ENCODE peak calls at places on chromosomes 11 and 22, in five cellular contexts. H is naive thymus-derived CD4-positive, alpha-beta T cell; S is tibial nerve; D is A549; A is kidney. G is an unnamed sample. For H3K9me3, the result is how much of the 10 kb centered on the place peaks cover.

GRCh38 chr11:14308114-14308896 is 50.7 kb downstream of the RRAS2 start:
- DNase-seq in D (peak), A (no peak), H (no peak), S (no peak), G (peak)

GRCh38 chr11:83611616-83612015 is 325.4 kb upstream of the CCDC90B start:
- DNase-seq in S (no peak), A (no peak), H (no peak), D (no peak), G (no peak)

GRCh38 chr11:14125529-14125928 is 163.0 kb downstream of the SPON1 start:
- DNase-seq in D (no peak), A (no peak), H (no peak), S (no peak), G (no peak)

GRCh38 chr11:68843052-68843561 is 1.4 kb upstream of the CPT1A start:
- DNase-seq in A (no peak), H (peak), S (no peak), D (no peak), G (peak)

GRCh38 chr22:31291716-31292644 is at the start of gene PIK3IP1:
- DNase-seq in H (peak), D (peak), A (peak), S (peak), G (peak)

GRCh38 chr22:19962246-19962908 is 20.8 kb upstream of the TXNRD2 start:
- DNase-seq in S (no peak), A (peak), H (peak), D (peak), G (no peak)

GRCh38 chr11:122045181-122045586 is 70.8 kb downstream of the BLID start:
- DNase-seq in A (no peak), H (no peak), S (no peak), D (peak), G (no peak)

GRCh38 chr11:117305145-117305544 is 10.9 kb downstream of the BACE1 start:
- DNase-seq in S (no peak), A (no peak), D (no peak), H (no peak), G (no peak)

GRCh38 chr11:128054323-128054910 is 532.9 kb downstream of the ETS1 start:
- DNase-seq in D (no peak), A (no peak), S (no peak), H (no peak), G (no peak)

GRCh38 chr22:21698430-21699329 is 32.9 kb downstream of the PPIL2 start:
- DNase-seq in D (no peak), A (peak), S (peak), H (no peak), G (no peak)

GRCh38 chr11:126282742-126283591 is at the start of gene TIRAP:
- DNase-seq in H (peak), A (peak), D (peak), S (peak), G (peak)

GRCh38 chr11:79447039-79447438 is 6.2 kb upstream of the TENM4 start:
- DNase-seq in D (no peak), A (no peak), H (no peak), S (no peak), G (no peak)

GRCh38 chr11:67270256-67271211 is 4.3 kb downstream of the GRK2 start:
- DNase-seq in A (peak), H (no peak), S (no peak), D (no peak), G (no peak)

GRCh38 chr11:93734427-93735222 is 6.7 kb downstream of the TAF1D start:
- DNase-seq in D (no peak), A (no peak), H (no peak), S (no peak), G (no peak)

GRCh38 chr11:614583-615452 is 932 bp downstream of the IRF7 start:
- DNase-seq in D (no peak), H (peak), A (peak), S (no peak), G (no peak)

GRCh38 chr11:57662893-57663292 is 5.0 kb upstream of the ZDHHC5 start:
- DNase-seq in H (no peak), S (no peak), D (peak), A (no peak), G (no peak)

GRCh38 chr11:7977251-7977917 is 9.8 kb upstream of the EIF3F start:
- DNase-seq in S (no peak), H (no peak), D (peak), A (no peak), G (no peak)

GRCh38 chr11:15770798-15771414 is 585.4 kb downstream of the SOX6 start:
- DNase-seq in S (peak), A (no peak), D (peak), H (no peak), G (no peak)

GRCh38 chr11:77065878-77066228 is 918 bp upstream of the CAPN5 start:
- DNase-seq in S (peak), A (peak), D (no peak), H (no peak), G (no peak)

GRCh38 chr11:77064648-77065217 is 2.0 kb upstream of the CAPN5 start:
- DNase-seq in A (peak), D (no peak), H (no peak), S (no peak), G (no peak)

GRCh38 chr11:77068461-77069335 is 1.9 kb downstream of the CAPN5 start:
- DNase-seq in S (no peak), H (no peak), A (no peak), D (no peak), G (no peak)

GRCh38 chr11:77067776-77068460 is 1.1 kb downstream of the CAPN5 start:
- DNase-seq in S (no peak), D (no peak), A (peak), H (no peak), G (no peak)

GRCh38 chr11:77066229-77067023 is at the start of gene CAPN5:
- DNase-seq in A (peak), S (peak), D (peak), H (peak), G (peak)
- H3K9me3 ChIP-seq in A (under half), S (under half), D (under half), H (under half), G (under half)

GRCh38 chr11:119777940-119778339 is 48.9 kb upstream of the NECTIN1 start:
- DNase-seq in H (no peak), S (no peak), D (no peak), A (peak), G (no peak)

GRCh38 chr11:119776031-119776636 is 47.1 kb upstream of the NECTIN1 start:
- DNase-seq in D (no peak), S (no peak), H (no peak), A (peak), G (no peak)

GRCh38 chr11:119780264-119780953 is 51.4 kb upstream of the NECTIN1 start:
- DNase-seq in S (no peak), H (no peak), A (peak), D (no peak), G (no peak)

GRCh38 chr11:119779195-119780071 is 50.4 kb upstream of the NECTIN1 start:
- DNase-seq in S (no peak), A (peak), H (no peak), D (no peak), G (no peak)

DNA sequence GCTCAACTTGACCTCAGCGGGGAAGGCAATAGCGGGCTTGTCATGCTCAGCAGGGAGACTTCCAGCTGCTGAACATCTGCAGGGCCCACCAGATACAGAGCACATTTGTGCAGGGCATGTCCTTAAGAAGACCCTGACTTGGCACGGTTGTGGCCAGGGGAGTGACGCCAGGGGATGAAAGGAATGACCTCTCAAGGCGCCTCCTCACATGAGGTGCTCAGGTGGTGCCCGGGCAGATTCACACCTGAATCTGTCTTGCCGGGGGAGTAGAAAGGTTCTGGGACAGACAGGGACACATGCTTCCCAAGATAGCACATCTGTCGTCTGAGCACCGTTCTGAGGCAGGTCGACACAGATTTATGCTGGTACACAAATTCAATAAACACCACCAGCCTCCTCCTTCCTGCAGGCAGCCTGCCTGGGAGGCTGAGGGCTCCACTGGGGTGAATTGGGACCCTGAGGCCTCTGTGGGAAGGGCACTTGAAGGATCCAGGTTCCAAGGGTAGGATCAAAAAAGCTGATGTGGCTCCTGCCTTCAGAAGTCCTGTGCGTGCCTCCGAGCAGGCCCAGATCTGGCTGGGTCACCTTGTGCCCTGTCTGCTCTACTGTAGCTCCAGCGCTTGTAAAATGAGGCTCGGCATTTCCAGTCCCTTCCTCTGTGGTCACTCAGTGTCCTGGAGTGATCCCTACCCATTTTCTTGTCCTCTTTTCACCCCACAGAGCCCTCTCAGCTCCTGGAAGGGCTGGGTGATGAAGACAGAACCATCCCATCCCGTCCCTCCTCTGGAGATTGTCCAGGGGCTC is 49.6 kb upstream of the NECTIN1 start:
- DNase-seq in S (no peak), D (no peak), H (no peak), A (peak), G (no peak)
- H3K27ac ChIP-seq in S (no peak), D (no peak), H (no peak), A (no peak), G (no peak)

DNA sequence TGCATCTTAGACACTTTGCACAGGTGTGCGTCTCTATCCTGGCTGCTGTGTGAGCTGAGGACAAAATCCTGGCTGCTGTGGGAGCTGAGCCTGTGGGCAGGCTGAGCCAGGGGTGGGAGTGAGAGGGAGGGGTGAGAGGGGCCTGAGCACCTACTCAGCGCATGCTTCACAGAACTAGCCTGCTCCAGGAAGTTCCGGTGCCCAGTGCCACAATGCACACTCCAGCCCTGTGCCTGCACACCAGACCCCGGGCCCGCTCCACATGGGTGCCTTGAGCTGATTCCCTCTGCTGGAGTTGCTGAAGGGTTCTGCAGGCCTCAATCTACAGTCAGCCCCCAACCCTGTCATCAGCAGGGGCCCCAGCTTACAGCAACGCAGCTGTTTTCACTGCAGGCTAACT is 1377.8 kb downstream of the TBC1D22A start:
- DNase-seq in D (no peak), A (no peak), H (no peak), S (no peak), G (no peak)
- H3K9me3 ChIP-seq in D (under half), A (under half), H (under half), S (under half), G (under half)

GRCh38 chr11:44568706-44569473 is 3.4 kb downstream of the CD82 start:
- DNase-seq in S (peak), A (peak), D (peak), H (peak), G (peak)
- H3K27ac ChIP-seq in S (peak), A (no peak), D (peak), H (peak), G (peak)

DNA sequence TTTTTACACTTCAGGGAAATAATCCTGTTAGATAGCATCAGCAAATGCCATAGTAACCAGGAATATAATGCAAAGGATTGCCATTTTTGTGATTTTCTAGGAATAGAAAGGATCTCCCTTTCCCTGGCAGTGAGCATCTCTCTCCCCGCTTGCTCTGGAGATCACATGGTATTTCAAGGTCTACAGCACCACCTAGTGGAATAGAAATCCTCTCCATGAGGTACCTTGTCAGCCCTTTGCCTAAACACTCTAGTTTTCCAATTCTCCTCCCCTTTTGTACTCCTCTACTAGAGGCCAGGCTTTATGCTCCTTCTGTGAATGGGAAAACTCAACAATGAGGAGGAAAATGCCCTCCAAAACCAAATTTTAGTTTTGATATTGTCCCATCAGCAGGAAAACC is 78.4 kb downstream of the XRRA1 start:
- DNase-seq in D (peak), A (no peak), S (no peak), H (no peak), G (no peak)
- H3K9me3 ChIP-seq in D (under half), A (under half), S (under half), H (half or more), G (under half)

DNA sequence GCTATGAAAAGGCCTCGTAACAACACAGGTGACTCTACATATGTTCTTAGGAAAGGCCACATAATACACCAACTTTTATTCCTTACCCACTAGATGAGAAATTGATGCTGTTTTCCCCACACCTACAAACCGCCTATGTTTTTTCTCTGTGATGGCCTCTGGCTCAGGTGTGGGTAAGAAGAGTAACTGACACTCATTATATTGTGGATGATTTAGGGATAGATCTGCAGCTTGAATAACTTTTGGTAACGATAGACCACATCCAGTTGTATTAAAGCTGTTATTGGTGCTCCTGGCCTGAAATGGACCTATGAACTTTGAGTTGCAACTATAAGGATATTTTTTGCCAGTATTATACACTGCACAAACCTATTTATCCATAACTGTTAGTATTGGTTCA is 3.6 kb downstream of the LDHA start:
- DNase-seq in D (no peak), H (no peak), S (no peak), A (no peak), G (no peak)
- H3K27ac ChIP-seq in D (peak), H (no peak), S (no peak), A (no peak), G (no peak)

GRCh38 chr11:60594998-60595637 is 79.9 kb downstream of the MS4A13 start:
- DNase-seq in H (no peak), D (no peak), A (no peak), S (no peak), G (no peak)
- H3K9me3 ChIP-seq in H (under half), D (under half), A (under half), S (under half), G (under half)

G was measured in CD4-positive, alpha-beta memory T cell.